ENCODE peak calls at places on chromosomes 12 and 14, in seven cellular contexts. Q, N, W, B, F, R and M are unnamed samples.

GRCh38 chr12:127147724-127148123 is 1119.2 kb upstream of the TMEM132C start:
- DNase-seq in W (no peak), F (no peak), B (no peak), N (no peak), R (no peak), Q (no peak), M (no peak)

GRCh38 chr14:92589213-92589852 is 75.8 kb downstream of the RIN3 start:
- DNase-seq in W (no peak), B (no peak), Q (peak; percentile 37), R (peak; percentile 62), N (peak; percentile 41), F (no peak), M (no peak)

GRCh38 chr14:37594916-37595808 is at the start of the genes FOXA1 and TTC6:
- DNase-seq in F (no peak), B (peak; percentile 79), N (no peak), Q (no peak), R (peak; percentile 48), W (peak; percentile 56), M (peak; percentile 81)

GRCh38 chr12:51898937-51899336 is 8.4 kb upstream of the ACVRL1 start:
- DNase-seq in Q (no peak), F (no peak), N (no peak), B (no peak), W (no peak), R (no peak), M (no peak)

GRCh38 chr12:94879542-94879941 is 124.0 kb downstream of the NDUFA12 start:
- DNase-seq in Q (no peak), R (peak; percentile 75), W (no peak), B (no peak), N (no peak), F (no peak), M (no peak)

GRCh38 chr12:104701756-104702155 is 245.0 kb downstream of the CHST11 start:
- DNase-seq in Q (no peak), W (no peak), B (no peak), F (no peak), R (peak; percentile 56), N (no peak), M (no peak)

GRCh38 chr14:88209273-88209672 is 113.8 kb downstream of the KCNK10 start:
- DNase-seq in N (no peak), W (no peak), R (no peak), F (no peak), B (no peak), Q (no peak), M (no peak)

GRCh38 chr14:105502446-105503295 is 11.6 kb downstream of the TEDC1 start:
- DNase-seq in W (peak; percentile 39), N (no peak), B (no peak), R (no peak), Q (no peak), F (no peak), M (no peak)

GRCh38 chr12:41967668-41968649 is 176.7 kb downstream of the GXYLT1 start:
- DNase-seq in W (no peak), Q (no peak), B (no peak), F (no peak), R (peak; percentile 41), N (no peak), M (peak; percentile 77)

GRCh38 chr14:56172571-56172971 is 54.4 kb downstream of the PELI2 start:
- DNase-seq in Q (no peak), B (no peak), F (no peak), N (no peak), W (no peak), R (no peak), M (no peak)

GRCh38 chr14:105861985-105862465 is 335.6 kb downstream of the TMEM121 start:
- DNase-seq in N (peak; percentile 91), B (no peak), F (no peak), Q (peak; percentile 82), W (no peak), R (no peak), M (no peak)

GRCh38 chr14:63949696-63950095 is 96.9 kb downstream of the SYNE2 start:
- DNase-seq in B (no peak), F (no peak), R (no peak), W (no peak), N (no peak), Q (no peak), M (no peak)

GRCh38 chr12:57726884-57727757 is 11.4 kb downstream of the AGAP2 start:
- DNase-seq in B (peak; percentile 66), R (peak; percentile 73), W (peak; percentile 82), Q (no peak), F (no peak), N (no peak), M (peak; percentile 57)
- TF ChIP-seq CTCF in B (peak; percentile 41), R (peak; percentile 45), W (no peak), Q (peak; percentile 32), F (no peak), N (no peak), M (no peak)

DNA sequence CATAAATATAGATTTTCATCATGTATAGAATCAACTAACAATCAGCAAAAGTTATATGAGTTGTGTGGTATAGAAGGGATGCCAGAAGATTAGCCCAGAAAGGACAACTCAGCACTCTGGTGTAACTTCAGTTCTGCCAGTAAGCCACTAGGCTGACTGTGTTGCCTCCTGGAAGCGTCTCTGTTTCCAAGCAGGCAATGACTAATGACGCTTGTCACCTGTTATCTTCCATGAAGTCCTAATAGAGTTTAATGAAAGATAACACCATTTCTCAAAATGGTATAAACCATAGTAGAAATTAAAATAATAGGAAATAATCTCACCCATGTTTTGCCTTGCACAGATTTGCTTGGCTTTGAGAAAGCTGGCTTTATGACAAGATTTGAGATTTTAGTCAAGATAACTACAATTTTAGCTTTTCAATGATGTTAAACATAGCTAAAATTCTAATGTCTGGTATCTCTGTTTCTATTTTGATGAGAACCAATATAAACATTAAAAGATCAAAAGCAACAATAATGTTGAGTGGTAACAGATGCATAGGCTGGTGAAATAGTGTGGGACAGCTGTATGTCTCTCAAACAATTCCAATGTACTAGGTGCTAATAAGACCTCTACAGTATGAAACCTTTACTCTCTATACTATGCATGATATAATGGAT is 9.0 kb upstream of the RNU6-7 start:
- DNase-seq in B (no peak), W (no peak), N (no peak), Q (no peak), F (no peak), R (no peak), M (no peak)
- TF ChIP-seq CTCF in B (no peak), W (no peak), N (no peak), Q (no peak), F (no peak), R (no peak), M (peak; percentile 31)

DNA sequence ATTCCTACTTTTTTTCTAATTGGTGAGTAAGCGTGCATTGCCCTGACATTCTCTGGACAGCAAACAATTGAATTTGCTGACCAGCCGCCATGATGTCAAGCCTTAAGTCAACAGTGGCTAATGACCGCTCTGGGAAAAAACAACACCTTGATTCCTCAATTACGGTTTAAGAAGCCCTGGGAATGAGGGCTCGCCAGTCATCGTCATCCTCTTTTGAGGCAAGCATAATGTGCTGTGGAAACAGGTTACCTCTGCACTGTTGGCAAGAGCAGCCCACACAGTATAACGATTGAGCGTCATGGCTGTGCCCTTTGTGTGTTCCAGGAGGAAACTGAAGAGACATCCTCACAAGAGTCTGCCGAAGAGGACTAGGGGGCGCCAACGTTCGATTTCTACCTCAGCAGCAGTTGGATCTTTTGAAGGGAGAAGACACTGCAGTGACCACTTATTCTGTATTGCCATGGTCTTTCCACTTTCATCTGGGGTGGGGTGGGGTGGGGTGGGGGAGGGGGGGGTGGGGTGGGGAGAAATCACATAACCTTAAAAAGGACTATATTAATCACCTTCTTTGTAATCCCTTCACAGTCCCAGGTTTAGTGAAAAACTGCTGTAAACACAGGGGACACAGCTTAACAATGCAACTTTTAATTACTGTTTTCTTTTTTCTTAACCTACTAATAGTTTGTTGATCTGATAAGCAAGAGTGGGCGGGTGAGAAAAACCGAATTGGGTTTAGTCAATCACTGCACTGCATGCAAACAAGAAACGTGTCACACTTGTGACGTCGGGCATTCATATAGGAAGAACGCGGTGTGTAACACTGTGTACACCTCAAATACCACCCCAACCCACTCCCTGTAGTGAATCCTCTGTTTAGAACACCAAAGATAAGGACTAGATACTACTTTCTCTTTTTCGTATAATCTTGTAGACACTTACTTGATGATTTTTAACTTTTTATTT is 138.9 kb downstream of the HMGA2 start:
- DNase-seq in F (no peak), W (no peak), N (no peak), B (no peak), Q (no peak), R (peak; percentile 13), M (peak; percentile 77)
- TF ChIP-seq CTCF in F (no peak), W (no peak), N (peak; percentile 49), B (no peak), Q (no peak), R (peak; percentile 21), M (peak; percentile 61)

GRCh38 chr14:59130472-59130871 is 58.0 kb upstream of the DAAM1 start:
- DNase-seq in W (no peak), B (no peak), N (no peak), R (peak; percentile 11), Q (no peak), F (no peak), M (no peak)

GRCh38 chr14:59131926-59132763 is 56.3 kb upstream of the DAAM1 start:
- DNase-seq in F (no peak), B (no peak), W (no peak), Q (no peak), R (no peak), N (no peak), M (no peak)

GRCh38 chr14:59133709-59134108 is 54.8 kb upstream of the DAAM1 start:
- DNase-seq in Q (no peak), B (no peak), F (no peak), R (no peak), N (no peak), W (no peak), M (no peak)

GRCh38 chr14:59134307-59134706 is 54.2 kb upstream of the DAAM1 start:
- DNase-seq in W (no peak), Q (no peak), N (no peak), R (no peak), F (no peak), B (no peak), M (no peak)

GRCh38 chr14:59133202-59133601 is 55.3 kb upstream of the DAAM1 start:
- DNase-seq in R (peak; percentile 51), N (no peak), F (no peak), W (no peak), Q (no peak), B (no peak), M (no peak)
- TF ChIP-seq CTCF in R (peak; percentile 29), N (no peak), F (no peak), W (no peak), Q (no peak), B (no peak), M (peak; percentile 44)

GRCh38 chr14:67440513-67440912 is 28.5 kb upstream of the PLEK2 start:
- DNase-seq in Q (no peak), W (no peak), F (no peak), B (no peak), N (no peak), R (no peak), M (no peak)

GRCh38 chr14:67432088-67432564 is 20.2 kb upstream of the PLEK2 start:
- DNase-seq in B (no peak), R (no peak), W (no peak), N (no peak), Q (no peak), F (no peak), M (no peak)

GRCh38 chr14:67438969-67439368 is 27.0 kb upstream of the PLEK2 start:
- DNase-seq in R (no peak), Q (no peak), B (no peak), N (no peak), F (no peak), W (no peak), M (no peak)

GRCh38 chr14:67435603-67436002 is 23.6 kb upstream of the PLEK2 start:
- DNase-seq in N (no peak), F (no peak), Q (no peak), R (no peak), B (no peak), W (no peak), M (no peak)

GRCh38 chr14:67436006-67436866 is 24.3 kb upstream of the PLEK2 start:
- DNase-seq in W (peak; percentile 60), F (no peak), R (no peak), Q (no peak), B (no peak), N (no peak), M (peak; percentile 62)
- TF ChIP-seq CTCF in W (no peak), F (no peak), R (no peak), Q (no peak), B (no peak), N (peak; percentile 6), M (peak; percentile 50)